ENCODE peak calls at places on chromosomes 5 and 9, in eight cellular contexts. D, G, Y, J, O, R, B and N are unnamed samples.
A peak's percentile ranks its signal among the peaks of the same experiment; 100 is the strongest.

GRCh38 chr9:22446589-22446949 is at the start of gene DMRTA1:
- DNase-seq in D (no peak), G (peak; percentile 24), Y (peak; percentile 25), J (no peak), O (peak; percentile 93), R (no peak), B (peak; percentile 11), N (peak; percentile 89)

GRCh38 chr5:93874491-93874890 is 133.1 kb upstream of the POU5F2 start:
- DNase-seq in D (no peak), G (no peak), Y (peak; percentile 10), J (no peak), O (no peak), R (no peak), B (no peak), N (no peak)

GRCh38 chr5:50744761-50745160 is 78.3 kb downstream of the PARP8 start:
- DNase-seq in D (peak; percentile 37), G (peak; percentile 7), Y (peak; percentile 74), J (no peak), O (no peak), R (peak; percentile 13), B (no peak), N (no peak)

GRCh38 chr9:130172161-130172857 is at the start of gene NCS1:
- DNase-seq in D (no peak), G (peak; percentile 93), Y (peak; percentile 61), J (no peak), O (peak; percentile 95), R (no peak), B (peak; percentile 46), N (peak; percentile 86)

GRCh38 chr9:16521868-16522381 is 348.5 kb downstream of the BNC2 start:
- DNase-seq in D (no peak), G (no peak), Y (peak; percentile 94), J (peak; percentile 58), O (no peak), R (peak; percentile 75), B (no peak), N (peak; percentile 77)

GRCh38 chr5:116669261-116670049 is 94.8 kb upstream of the SEMA6A start:
- DNase-seq in D (no peak), G (no peak), Y (no peak), J (no peak), O (no peak), R (no peak), B (no peak), N (no peak)

GRCh38 chr9:104868687-104869404 is 59.1 kb downstream of the ABCA1 start:
- DNase-seq in D (peak; percentile 77), G (no peak), Y (peak; percentile 91), J (no peak), O (peak; percentile 80), R (peak; percentile 87), B (no peak), N (no peak)

GRCh38 chr5:149150457-149150856 is 9.2 kb downstream of the ABLIM3 start:
- DNase-seq in D (no peak), G (no peak), Y (peak; percentile 50), J (no peak), O (no peak), R (no peak), B (no peak), N (no peak)

GRCh38 chr9:115730396-115730795 is 423.2 kb upstream of the PAPPA start:
- DNase-seq in D (no peak), G (no peak), Y (no peak), J (no peak), O (no peak), R (no peak), B (no peak), N (no peak)

GRCh38 chr9:98158071-98158791 is 34.2 kb downstream of the CORO2A start:
- DNase-seq in D (no peak), G (no peak), Y (no peak), J (no peak), O (no peak), R (no peak), B (no peak), N (no peak)

GRCh38 chr5:164277720-164278119 is 772.3 kb downstream of the MAT2B start:
- DNase-seq in D (no peak), G (no peak), Y (peak; percentile 48), J (no peak), O (no peak), R (no peak), B (no peak), N (no peak)

GRCh38 chr9:15250013-15250412 is 57.0 kb downstream of the TTC39B start:
- DNase-seq in D (no peak), G (peak; percentile 74), Y (no peak), J (no peak), O (no peak), R (no peak), B (no peak), N (no peak)

GRCh38 chr9:89135572-89135971 is 43.0 kb downstream of the SHC3 start:
- DNase-seq in D (no peak), G (no peak), Y (no peak), J (no peak), O (no peak), R (no peak), B (no peak), N (no peak)

GRCh38 chr5:159963967-159964366 is 45.0 kb upstream of the TTC1 start:
- DNase-seq in D (no peak), G (no peak), Y (no peak), J (no peak), O (no peak), R (no peak), B (no peak), N (peak; percentile 35)

GRCh38 chr5:84688566-84688965 is 303.9 kb upstream of the EDIL3 start:
- DNase-seq in D (no peak), G (no peak), Y (peak; percentile 72), J (peak; percentile 76), O (no peak), R (peak; percentile 81), B (no peak), N (no peak)

GRCh38 chr5:103800728-103801127 is 238.1 kb upstream of the NUDT12 start:
- DNase-seq in D (no peak), G (no peak), Y (peak; percentile 0), J (no peak), O (no peak), R (no peak), B (no peak), N (no peak)

GRCh38 chr9:119736478-119737454 is 367.5 kb upstream of the BRINP1 start:
- DNase-seq in D (peak; percentile 69), G (no peak), Y (no peak), J (no peak), O (no peak), R (no peak), B (no peak), N (no peak)

GRCh38 chr9:4339357-4339756 is 39.5 kb upstream of the GLIS3 start:
- DNase-seq in D (peak; percentile 90), G (peak; percentile 11), Y (peak; percentile 82), J (peak; percentile 17), O (peak; percentile 94), R (peak; percentile 57), B (peak; percentile 70), N (no peak)

GRCh38 chr5:134110382-134110781 is 4.1 kb upstream of the TCF7 start:
- DNase-seq in D (no peak), G (no peak), Y (no peak), J (no peak), O (no peak), R (no peak), B (no peak), N (no peak)

GRCh38 chr5:166562246-166562645 is 1729.2 kb upstream of the WWC1 start:
- DNase-seq in D (no peak), G (no peak), Y (no peak), J (no peak), O (no peak), R (no peak), B (no peak), N (no peak)

GRCh38 chr5:135466178-135467050 is 14.3 kb upstream of the TIFAB start:
- DNase-seq in D (peak; percentile 65), G (peak; percentile 87), Y (peak; percentile 56), J (no peak), O (peak; percentile 94), R (no peak), B (peak; percentile 59), N (peak; percentile 86)

GRCh38 chr5:171092194-171092593 is 216.9 kb upstream of the TLX3 start:
- DNase-seq in D (no peak), G (no peak), Y (peak; percentile 68), J (no peak), O (no peak), R (peak; percentile 47), B (no peak), N (no peak)

GRCh38 chr5:39846144-39846543 is 421.4 kb upstream of the DAB2 start:
- DNase-seq in D (no peak), G (no peak), Y (no peak), J (no peak), O (no peak), R (no peak), B (no peak), N (no peak)

GRCh38 chr9:123353041-123353440 is 3.0 kb upstream of the CRB2 start:
- DNase-seq in D (no peak), G (no peak), Y (no peak), J (no peak), O (no peak), R (no peak), B (no peak), N (no peak)

GRCh38 chr9:18683312-18683711 is 209.4 kb downstream of the ADAMTSL1 start:
- DNase-seq in D (no peak), G (no peak), Y (no peak), J (no peak), O (no peak), R (no peak), B (no peak), N (no peak)

GRCh38 chr9:132733133-132733815 is 63.0 kb downstream of the GTF3C4 start:
- DNase-seq in D (no peak), G (no peak), Y (no peak), J (no peak), O (peak; percentile 55), R (no peak), B (no peak), N (peak; percentile 55)

GRCh38 chr5:139646111-139646510 is 2.0 kb upstream of the CXXC5 start:
- DNase-seq in D (no peak), G (no peak), Y (no peak), J (no peak), O (peak; percentile 55), R (no peak), B (no peak), N (peak; percentile 56)